ENCODE peak calls at places on chromosomes 3 and 15, in nine cellular contexts. W, R, Z, J, U, S, O, L and K are unnamed samples.

GRCh38 chr15:27449041-27449440 is 478.1 kb downstream of the GABRG3 start:
- DNase-seq in W (no peak), R (no peak), Z (no peak), J (no peak), U (peak; percentile 53), S (no peak), O (no peak), L (no peak), K (peak; percentile 69)

GRCh38 chr15:75673426-75674247 is 25.9 kb downstream of the SNX33 start:
- DNase-seq in W (no peak), R (peak; percentile 70), Z (no peak), J (no peak), U (peak; percentile 90), S (no peak), O (peak; percentile 91), L (no peak), K (peak; percentile 52)

GRCh38 chr3:23888617-23889228 is 28.1 kb downstream of the NKIRAS1 start:
- DNase-seq in W (no peak), R (peak; percentile 64), Z (no peak), J (peak; percentile 22), U (peak; percentile 51), S (no peak), O (peak; percentile 57), L (peak; percentile 48), K (no peak)

GRCh38 chr15:39631357-39631756 is 50.5 kb downstream of the THBS1 start:
- DNase-seq in W (no peak), R (peak; percentile 45), Z (no peak), J (no peak), U (peak; percentile 75), S (peak; percentile 11), O (no peak), L (no peak), K (peak; percentile 83)

GRCh38 chr3:128360705-128361271 is 105.9 kb downstream of the DNAJB8 start:
- DNase-seq in W (no peak), R (no peak), Z (peak; percentile 79), J (peak; percentile 91), U (no peak), S (no peak), O (no peak), L (no peak), K (peak; percentile 22)

GRCh38 chr15:70503798-70504304 is 259.5 kb downstream of the UACA start:
- DNase-seq in W (no peak), R (no peak), Z (no peak), J (no peak), U (no peak), S (no peak), O (no peak), L (no peak), K (no peak)

GRCh38 chr3:13281657-13282527 is 138.2 kb downstream of the NUP210 start:
- DNase-seq in W (peak; percentile 50), R (no peak), Z (peak; percentile 57), J (peak; percentile 69), U (no peak), S (peak; percentile 50), O (peak; percentile 12), L (no peak), K (no peak)

GRCh38 chr3:67898916-67899315 is 244.5 kb upstream of the SUCLG2 start:
- DNase-seq in W (no peak), R (no peak), Z (no peak), J (no peak), U (no peak), S (no peak), O (no peak), L (peak; percentile 61), K (no peak)

GRCh38 chr15:70099966-70100494 is 2.3 kb upstream of the TLE3 start:
- DNase-seq in W (no peak), R (no peak), Z (no peak), J (no peak), U (peak; percentile 62), S (peak; percentile 46), O (peak; percentile 51), L (peak; percentile 36), K (no peak)

GRCh38 chr3:51773529-51773928 is 5.5 kb downstream of the IQCF6 start:
- DNase-seq in W (no peak), R (no peak), Z (no peak), J (no peak), U (no peak), S (no peak), O (no peak), L (no peak), K (no peak)

GRCh38 chr3:37993811-37994638 is 3.4 kb downstream of the VILL start:
- DNase-seq in W (peak; percentile 82), R (peak; percentile 75), Z (no peak), J (no peak), U (peak; percentile 92), S (peak; percentile 91), O (peak; percentile 53), L (peak; percentile 81), K (peak; percentile 70)

GRCh38 chr15:85402195-85402921 is 22.0 kb downstream of the AKAP13 start:
- DNase-seq in W (no peak), R (peak; percentile 92), Z (no peak), J (no peak), U (peak; percentile 34), S (no peak), O (peak; percentile 49), L (peak; percentile 41), K (peak; percentile 87)

GRCh38 chr3:160941885-160942494 is 163.2 kb downstream of the B3GALNT1 start:
- DNase-seq in W (peak; percentile 44), R (peak; percentile 61), Z (peak; percentile 50), J (peak; percentile 61), U (peak; percentile 67), S (peak; percentile 31), O (peak; percentile 79), L (peak; percentile 64), K (peak; percentile 39)

GRCh38 chr3:78645628-78646310 is 1122.0 kb downstream of the ROBO1 start:
- DNase-seq in W (peak; percentile 36), R (peak; percentile 81), Z (peak; percentile 65), J (peak; percentile 78), U (peak; percentile 81), S (peak; percentile 17), O (peak; percentile 84), L (peak; percentile 56), K (peak; percentile 62)

GRCh38 chr3:173912126-173912525 is 514.6 kb downstream of the NLGN1 start:
- DNase-seq in W (no peak), R (peak; percentile 6), Z (no peak), J (no peak), U (peak; percentile 66), S (no peak), O (no peak), L (no peak), K (peak; percentile 57)

GRCh38 chr15:88476635-88477038 is 9.1 kb downstream of the MRPS11 start:
- DNase-seq in W (peak; percentile 74), R (peak; percentile 55), Z (no peak), J (peak; percentile 18), U (peak; percentile 65), S (peak; percentile 68), O (peak; percentile 63), L (peak; percentile 63), K (peak; percentile 12)

GRCh38 chr3:119013951-119014350 is 20.7 kb downstream of the IGSF11 start:
- DNase-seq in W (no peak), R (no peak), Z (no peak), J (no peak), U (no peak), S (no peak), O (no peak), L (no peak), K (no peak)

GRCh38 chr15:56244811-56245576 is 1.3 kb upstream of the RFX7 start:
- DNase-seq in W (no peak), R (no peak), Z (no peak), J (peak; percentile 85), U (no peak), S (peak; percentile 35), O (no peak), L (peak; percentile 67), K (no peak)

GRCh38 chr3:160162440-160162839 is 62.8 kb upstream of the C3orf80 start:
- DNase-seq in W (peak; percentile 59), R (no peak), Z (no peak), J (no peak), U (no peak), S (no peak), O (no peak), L (no peak), K (peak; percentile 38)

GRCh38 chr15:86919581-86919980 is 839.9 kb downstream of the AGBL1 start:
- DNase-seq in W (no peak), R (no peak), Z (no peak), J (no peak), U (no peak), S (no peak), O (peak; percentile 35), L (no peak), K (no peak)
- H3K4me2 ChIP-seq in W (no peak overlapping the region), R (no peak overlapping the region), Z (no peak overlapping the region), J (no peak overlapping the region), U (no peak overlapping the region), S (no peak overlapping the region), O (no peak overlapping the region), L (no peak overlapping the region), K (no peak overlapping the region)

GRCh38 chr3:9686703-9687102 is 16.9 kb upstream of the CPNE9 start:
- DNase-seq in W (no peak), R (no peak), Z (no peak), J (no peak), U (no peak), S (no peak), O (no peak), L (no peak), K (no peak)
- H3K36me3 ChIP-seq in W (peaks cover 92% of the 10 kb centered on the region), R (peaks cover 78% of the 10 kb centered on the region), Z (peaks cover 5% of the 10 kb centered on the region), J (peaks cover 88% of the 10 kb centered on the region), U (peaks cover 12% of the 10 kb centered on the region), S (peaks cover 95% of the 10 kb centered on the region), O (peaks cover 91% of the 10 kb centered on the region), L (peaks cover 74% of the 10 kb centered on the region), K (peaks cover 33% of the 10 kb centered on the region)

DNA sequence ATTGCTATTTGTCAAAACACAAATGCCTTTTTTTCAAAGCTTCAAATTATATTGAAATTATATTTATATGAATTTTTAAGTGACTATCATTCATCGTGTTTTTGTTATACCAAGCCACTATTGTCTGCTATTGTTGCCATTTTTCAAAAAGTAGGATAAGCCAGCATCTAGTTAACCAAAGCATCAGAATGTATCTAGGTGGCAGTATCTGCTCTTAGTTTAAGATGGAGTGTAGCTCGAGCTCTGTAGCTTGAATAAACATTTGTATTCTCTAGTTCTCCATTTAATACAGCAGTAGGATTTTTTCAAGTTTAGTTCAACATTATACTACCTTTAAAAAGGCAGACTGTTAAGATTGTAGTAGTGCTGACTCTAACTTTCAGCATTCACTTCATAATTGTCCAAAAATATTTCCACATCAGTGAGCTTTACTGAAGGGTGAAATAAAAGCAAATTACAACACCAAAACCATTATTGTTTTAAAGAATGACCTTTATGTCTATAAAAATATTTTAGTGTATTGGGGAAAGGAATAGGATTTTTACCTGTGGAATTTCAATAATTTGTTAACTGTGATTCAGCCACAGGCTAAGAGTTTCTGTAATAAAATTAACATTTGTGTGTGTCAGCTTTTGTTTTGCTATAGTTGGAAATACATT is 19.6 kb upstream of the C15orf61 start:
- DNase-seq in W (peak; percentile 38), R (peak; percentile 54), Z (no peak), J (peak; percentile 24), U (peak; percentile 61), S (peak; percentile 30), O (peak; percentile 26), L (peak; percentile 57), K (peak; percentile 10)
- H3K4me2 ChIP-seq in W (no peak overlapping the region), R (no peak overlapping the region), Z (no peak overlapping the region), J (no peak overlapping the region), U (peak overlapping the region; percentile 9), S (no peak overlapping the region), O (no peak overlapping the region), L (peak overlapping the region; percentile 45), K (peak overlapping the region; percentile 60)

DNA sequence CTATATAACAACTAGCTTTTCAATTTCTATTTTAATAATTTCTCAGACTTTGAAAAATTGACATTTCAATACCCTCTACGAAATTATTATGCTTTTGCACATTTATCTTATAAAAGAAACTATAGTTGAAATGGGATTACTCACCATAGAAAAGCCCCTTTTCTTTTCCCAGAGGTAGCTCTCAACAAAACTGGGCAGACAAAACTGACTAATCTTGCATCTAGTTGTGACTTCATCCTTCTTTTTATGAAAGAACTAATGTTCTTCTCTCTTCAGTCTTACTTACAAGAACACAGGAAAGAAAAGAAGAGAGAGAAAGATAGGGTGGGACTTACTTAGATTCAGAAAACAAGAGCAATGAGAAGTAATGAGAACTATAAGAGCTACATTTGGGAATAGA is 61.0 kb downstream of the GPR160 start:
- DNase-seq in W (no peak), R (peak; percentile 35), Z (no peak), J (no peak), U (peak; percentile 21), S (no peak), O (no peak), L (no peak), K (no peak)
- H3K36me3 ChIP-seq in W (peaks cover 93% of the 10 kb centered on the region), R (peaks cover 38% of the 10 kb centered on the region), Z (peaks cover 69% of the 10 kb centered on the region), J (peaks cover 67% of the 10 kb centered on the region), U (peaks cover 92% of the 10 kb centered on the region), S (peaks cover 92% of the 10 kb centered on the region), O (peaks cover 8% of the 10 kb centered on the region), L (peaks cover 98% of the 10 kb centered on the region), K (peaks cover 43% of the 10 kb centered on the region)